ENCODE peak calls at places on chromosomes 6 and 20, in five cellular contexts. S is HCT116, N is K562, L is H1, M is WTC11. J is an unnamed sample.

GRCh38 chr20:11810316-11811130 is 107.2 kb upstream of the BTBD3 start:
- DNase-seq in M (no peak), N (no peak), S (no peak), L (no peak), J (no peak)

GRCh38 chr6:145278163-145278807 is 457.0 kb downstream of the EPM2A start:
- DNase-seq in S (no peak), L (no peak), M (no peak), N (no peak), J (no peak)

GRCh38 chr6:131787955-131788712 is 19.7 kb upstream of the ENPP1 start:
- DNase-seq in S (no peak), L (no peak), N (no peak), M (no peak), J (no peak)

GRCh38 chr20:17610566-17611289 is 40.9 kb downstream of the DSTN start:
- DNase-seq in S (no peak), L (no peak), M (no peak), N (no peak), J (no peak)

GRCh38 chr6:74073429-74073828 is 377.4 kb downstream of the CD109 start:
- DNase-seq in L (no peak), M (no peak), N (no peak), S (peak), J (no peak)

GRCh38 chr6:30130887-30131862 is 4.8 kb upstream of the TRIM40 start:
- DNase-seq in L (no peak), S (peak), M (peak), N (peak), J (peak)

GRCh38 chr6:57432162-57432561 is 114.7 kb downstream of the PRIM2 start:
- DNase-seq in N (no peak), L (no peak), M (no peak), S (no peak), J (no peak)

GRCh38 chr20:13017883-13018535 is 9.2 kb downstream of the SPTLC3 start:
- DNase-seq in N (no peak), S (no peak), M (no peak), L (no peak), J (no peak)

GRCh38 chr6:81766482-81767069 is 14.1 kb upstream of the TENT5A start:
- DNase-seq in L (no peak), M (no peak), S (no peak), N (no peak), J (no peak)

DNA sequence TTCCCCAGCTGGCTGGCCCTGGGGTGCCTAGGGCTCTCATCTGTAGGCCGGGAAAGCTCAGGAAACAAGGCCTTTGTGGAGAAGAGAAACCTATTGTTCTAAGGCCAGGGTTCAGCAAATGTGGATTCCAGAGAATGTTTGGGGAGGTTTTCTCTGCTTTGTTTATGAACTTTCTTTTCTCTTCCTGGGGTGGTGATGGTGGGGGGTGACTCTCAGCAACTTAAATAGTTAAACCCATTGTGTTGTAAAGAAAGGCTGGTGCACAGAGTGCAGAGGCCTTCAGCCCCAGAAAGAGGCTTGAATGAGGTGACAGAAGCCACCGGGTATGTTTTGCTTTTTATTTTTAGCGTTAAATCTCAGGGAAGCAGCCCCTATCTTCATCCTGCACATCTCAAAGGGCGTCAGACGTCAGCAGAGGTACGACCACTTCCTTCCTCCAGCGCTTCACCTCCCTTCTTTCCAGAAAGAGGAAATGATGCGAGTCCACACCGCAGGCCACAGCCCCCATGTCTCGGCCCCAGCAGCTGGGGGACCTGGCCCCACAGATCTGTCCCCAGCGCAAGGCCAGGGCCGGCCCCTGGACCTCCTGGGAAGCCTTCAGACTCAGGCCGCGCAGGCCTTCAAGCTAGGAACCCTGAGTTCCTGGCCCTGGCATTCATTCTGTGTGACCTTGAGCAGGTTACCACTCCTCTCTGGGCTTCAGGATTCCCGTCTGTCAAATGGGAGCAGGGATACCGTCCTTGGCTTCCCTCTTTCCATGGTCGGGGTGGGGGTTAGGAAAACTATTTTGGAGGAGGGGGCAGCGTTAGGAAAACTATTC is 605 bp upstream of the PPP1R16B start:
- DNase-seq in M (peak), S (no peak), N (peak), L (peak), J (peak)
- TF ChIP-seq ATF3 in M (no peak), S (no peak), N (no peak), L (no peak), J (no peak)

GRCh38 chr6:692356-692851 is 535 bp downstream of the EXOC2 start:
- DNase-seq in L (no peak), S (peak), M (peak), N (peak), J (peak)
- TF ChIP-seq ATF3 in L (no peak), S (no peak), M (no peak), N (no peak), J (no peak)

GRCh38 chr6:110053395-110054240 is 75.5 kb downstream of the GPR6 start:
- DNase-seq in M (no peak), L (no peak), N (peak), S (peak), J (no peak)

GRCh38 chr6:110049696-110050465 is 71.8 kb downstream of the GPR6 start:
- DNase-seq in M (no peak), L (no peak), S (no peak), N (no peak), J (no peak)

GRCh38 chr6:110054664-110055386 is 76.7 kb downstream of the GPR6 start:
- DNase-seq in S (no peak), M (no peak), N (no peak), L (no peak), J (no peak)

GRCh38 chr6:110055387-110055735 is 77.2 kb downstream of the GPR6 start:
- DNase-seq in L (no peak), M (no peak), N (no peak), S (no peak), J (no peak)
- TF ChIP-seq ATF3 in L (no peak), M (no peak), N (no peak), S (no peak), J (no peak)

DNA sequence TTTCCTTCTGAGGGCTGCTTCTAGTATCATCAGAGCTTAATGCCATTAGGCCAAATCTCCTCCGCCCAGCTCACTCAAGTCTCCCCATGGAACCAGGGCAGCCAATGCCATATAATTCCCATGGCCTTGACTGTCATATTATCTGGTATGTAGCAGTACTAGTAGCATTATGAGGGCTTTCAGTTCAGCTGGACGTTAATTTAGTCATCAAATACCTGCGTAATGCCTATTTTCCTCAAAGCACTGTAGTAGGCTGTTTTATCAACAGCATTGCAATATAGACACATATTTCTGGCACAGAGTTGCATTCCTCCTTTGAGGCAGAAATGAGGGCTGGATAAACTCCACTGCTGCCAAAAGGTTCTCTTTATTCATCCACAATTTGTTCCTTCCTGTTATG is 1.7 kb downstream of the KCTD20 start:
- DNase-seq in M (no peak), N (no peak), L (no peak), S (no peak), J (no peak)
- TF ChIP-seq ATF3 in M (no peak), N (no peak), L (no peak), S (no peak), J (no peak)

GRCh38 chr20:1938464-1939269 is 43.5 kb downstream of the SIRPA start:
- DNase-seq in L (no peak), S (no peak), M (no peak), N (no peak), J (no peak)
- TF ChIP-seq ATF3 in L (no peak), S (no peak), M (no peak), N (no peak), J (no peak)

GRCh38 chr20:7930386-7930785 is 9.9 kb downstream of the HAO1 start:
- DNase-seq in N (no peak), S (no peak), L (no peak), M (no peak), J (no peak)
- TF ChIP-seq ATF3 in N (no peak), S (no peak), L (no peak), M (no peak), J (no peak)

GRCh38 chr6:151546941-151547659 is 53.3 kb downstream of the CCDC170 start:
- DNase-seq in M (peak), N (no peak), L (peak), S (no peak), J (no peak)
- TF ChIP-seq ATF3 in M (no peak), N (no peak), L (no peak), S (no peak), J (no peak)

J was measured in GM12878.